ENCODE peak calls at places on chromosomes 11 and 22, in ten cellular contexts. A, E, M, U, Q, S, I, L, N and Z are unnamed samples.

GRCh38 chr11:101618691-101619090 is 34.9 kb upstream of the TRPC6 start:
- DNase-seq in M (no peak), L (no peak), U (no peak), I (no peak), N (no peak), S (no peak), A (peak), Q (peak), E (no peak), Z (no peak)

GRCh38 chr11:134741453-134742227 is 329.6 kb upstream of the B3GAT1 start:
- DNase-seq in I (no peak), L (no peak), Q (no peak), A (no peak), U (no peak), S (peak), M (no peak), E (no peak), N (no peak), Z (no peak)

GRCh38 chr22:27420817-27421361 is 380.7 kb downstream of the MN1 start:
- DNase-seq in L (no peak), N (no peak), A (peak), U (peak), I (no peak), M (peak), S (peak), Q (peak), E (no peak), Z (no peak)

GRCh38 chr22:20143883-20144665 is 6.8 kb downstream of the CCDC188 start:
- DNase-seq in A (no peak), N (no peak), Q (no peak), U (no peak), E (no peak), M (no peak), S (no peak), L (no peak), I (no peak), Z (no peak)

GRCh38 chr22:38087855-38088254 is 3.9 kb upstream of the SLC16A8 start:
- DNase-seq in E (no peak), I (no peak), N (no peak), A (no peak), U (no peak), Q (no peak), M (no peak), S (no peak), L (no peak), Z (no peak)

GRCh38 chr11:74695705-74696280 is 35.4 kb downstream of the CHRDL2 start:
- DNase-seq in U (no peak), Q (no peak), A (no peak), I (no peak), S (no peak), E (no peak), M (no peak), N (no peak), L (no peak), Z (no peak)

GRCh38 chr11:59292611-59293010 is 66.1 kb upstream of the OR5AN1 start:
- DNase-seq in N (no peak), E (no peak), L (no peak), A (no peak), I (no peak), M (no peak), Q (peak), U (no peak), S (no peak), Z (no peak)

GRCh38 chr11:10847960-10848860 is 9.6 kb downstream of the ZBED5 start:
- DNase-seq in L (no peak), M (no peak), A (no peak), I (no peak), Q (peak), N (no peak), U (no peak), E (no peak), S (no peak), Z (no peak)

GRCh38 chr11:63609536-63609935 is 4.7 kb downstream of the PLAAT3 start:
- DNase-seq in Q (peak), M (no peak), I (no peak), N (no peak), S (peak), L (no peak), E (no peak), U (no peak), A (no peak), Z (no peak)

GRCh38 chr22:37533995-37534394 is 14.8 kb upstream of the CARD10 start:
- DNase-seq in M (no peak), S (peak), L (peak), I (no peak), A (no peak), U (no peak), N (no peak), E (no peak), Q (peak), Z (no peak)

GRCh38 chr22:20807315-20807752 is 33.4 kb downstream of the SERPIND1 start:
- DNase-seq in S (peak), Q (peak), E (no peak), N (no peak), U (peak), I (no peak), M (no peak), L (peak), A (peak), Z (peak)

GRCh38 chr11:2860636-2861035 is 24.9 kb downstream of the CDKN1C start:
- DNase-seq in M (no peak), U (peak), L (no peak), S (peak), A (no peak), E (no peak), I (no peak), Q (peak), N (no peak), Z (no peak)

GRCh38 chr11:20158597-20159257 is 1.5 kb downstream of the DBX1 start:
- DNase-seq in U (peak), S (peak), N (no peak), A (peak), M (peak), I (no peak), Q (peak), E (no peak), L (no peak), Z (no peak)

GRCh38 chr22:25156736-25157135 is 42.9 kb upstream of the CRYBB3 start:
- DNase-seq in M (no peak), S (no peak), E (no peak), Q (no peak), N (no peak), A (no peak), I (no peak), U (no peak), L (no peak), Z (no peak)

GRCh38 chr11:66696186-66696585 is 18.5 kb upstream of the RBM4B start:
- DNase-seq in S (no peak), U (no peak), M (no peak), I (no peak), L (no peak), N (no peak), Q (no peak), E (no peak), A (no peak), Z (no peak)

GRCh38 chr22:21728270-21728669 is 7.3 kb downstream of the YPEL1 start:
- DNase-seq in M (no peak), Q (no peak), E (no peak), U (no peak), N (no peak), S (no peak), A (no peak), I (no peak), L (no peak), Z (no peak)

GRCh38 chr11:77401486-77402217 is 72.2 kb downstream of the PAK1 start:
- DNase-seq in L (no peak), A (no peak), S (no peak), Q (peak), I (peak), M (no peak), E (no peak), N (no peak), U (no peak), Z (no peak)

GRCh38 chr22:36417281-36417686 is 29.5 kb upstream of the MYH9 start:
- DNase-seq in U (peak), N (no peak), S (no peak), E (no peak), A (no peak), I (no peak), L (no peak), M (no peak), Q (peak), Z (no peak)

GRCh38 chr22:37229012-37229804 is 14.9 kb downstream of the RAC2 start:
- DNase-seq in S (peak), E (no peak), U (peak), I (no peak), L (no peak), M (no peak), A (peak), N (no peak), Q (peak), Z (peak)

GRCh38 chr22:36398602-36399472 is 11.1 kb upstream of the MYH9 start:
- DNase-seq in A (no peak), E (no peak), L (no peak), S (peak), N (no peak), Q (peak), I (no peak), U (no peak), M (no peak), Z (peak)

GRCh38 chr11:128804481-128804880 is 62.6 kb downstream of the KCNJ1 start:
- DNase-seq in Q (no peak), L (no peak), I (no peak), U (no peak), N (no peak), M (no peak), E (no peak), A (no peak), S (peak), Z (no peak)

GRCh38 chr11:36748856-36749255 is 150.8 kb upstream of the RAG2 start:
- DNase-seq in S (no peak), M (no peak), I (no peak), Q (no peak), N (no peak), U (no peak), A (no peak), L (no peak), E (no peak), Z (no peak)

GRCh38 chr22:41842996-41843970 is 10.4 kb downstream of the SREBF2 start:
- DNase-seq in Q (no peak), A (no peak), I (no peak), S (no peak), L (no peak), N (no peak), M (no peak), E (no peak), U (no peak), Z (no peak)

GRCh38 chr11:10478066-10478465 is 23.0 kb downstream of the AMPD3 start:
- DNase-seq in N (no peak), U (no peak), E (no peak), M (no peak), I (no peak), S (no peak), Q (no peak), A (no peak), L (no peak), Z (no peak)

GRCh38 chr22:39174498-39175120 is 22.1 kb upstream of the CBX7 start:
- DNase-seq in Q (peak), A (peak), E (peak), N (peak), U (peak), M (no peak), S (peak), L (no peak), I (no peak), Z (peak)

GRCh38 chr11:100878474-100878873 is 191.4 kb downstream of the ARHGAP42 start:
- DNase-seq in I (no peak), S (peak), M (no peak), U (no peak), L (no peak), N (no peak), E (no peak), A (peak), Q (no peak), Z (no peak)

GRCh38 chr11:92401507-92401906 is 176.9 kb downstream of the FAT3 start:
- DNase-seq in U (no peak), L (no peak), I (no peak), M (no peak), Q (no peak), S (no peak), E (no peak), A (no peak), N (no peak), Z (no peak)

GRCh38 chr22:23833911-23834317 is 4.9 kb downstream of the DERL3 start:
- DNase-seq in S (no peak), I (no peak), U (no peak), M (no peak), N (no peak), L (no peak), A (no peak), Q (no peak), E (no peak), Z (no peak)

GRCh38 chr11:102347526-102348331 is 715 bp downstream of the BIRC2 start:
- DNase-seq in N (no peak), S (peak), E (no peak), Q (peak), U (no peak), L (no peak), I (no peak), A (no peak), M (no peak), Z (no peak)

GRCh38 chr11:109421981-109422590 is at the start of gene C11orf87:
- DNase-seq in L (peak), Q (no peak), N (no peak), A (no peak), M (no peak), S (peak), E (no peak), U (no peak), I (no peak), Z (no peak)

GRCh38 chr11:58927393-58928081 is 11.8 kb upstream of the GLYATL1 start:
- DNase-seq in I (peak), E (no peak), N (no peak), U (no peak), M (no peak), Q (peak), L (peak), A (no peak), S (peak), Z (no peak)

GRCh38 chr22:22097727-22098228 is 115.2 kb upstream of the TOP3B start:
- DNase-seq in S (no peak), E (no peak), I (no peak), Q (no peak), N (no peak), U (no peak), M (no peak), A (no peak), L (no peak), Z (no peak)

GRCh38 chr11:104146943-104147342 is 17.0 kb downstream of the PDGFD start:
- DNase-seq in M (no peak), A (no peak), Q (no peak), U (no peak), E (no peak), L (no peak), I (no peak), N (no peak), S (no peak), Z (no peak)

GRCh38 chr11:69661413-69661715 is 13.8 kb downstream of the LTO1 start:
- DNase-seq in L (no peak), Q (no peak), I (no peak), M (no peak), E (no peak), U (no peak), A (no peak), N (no peak), S (no peak), Z (no peak)

GRCh38 chr11:19929655-19930054 is 217.0 kb downstream of the NAV2 start:
- DNase-seq in I (no peak), Q (no peak), N (no peak), A (no peak), L (no peak), S (no peak), U (peak), E (no peak), M (no peak), Z (no peak)

GRCh38 chr11:29184939-29185890 is 831.6 kb downstream of the KCNA4 start:
- DNase-seq in Q (peak), U (peak), N (no peak), L (no peak), M (no peak), S (peak), I (no peak), E (no peak), A (peak), Z (no peak)

GRCh38 chr11:28763876-28764275 is 655.7 kb downstream of the METTL15 start:
- DNase-seq in E (no peak), A (no peak), N (no peak), Q (no peak), S (no peak), U (no peak), M (no peak), I (no peak), L (no peak), Z (no peak)